ENCODE peak calls at places on chromosomes 11 and 22, in seven cellular contexts. Y is GM12865; D is CD8-positive, alpha-beta T cell; K is cardiac fibroblast; M is MM.1S; L is body of pancreas; N is H1. R is an unnamed sample.

GRCh38 chr11:67665537-67666302 is 8.7 kb downstream of the ALDH3B2 start:
- DNase-seq in Y (no peak), M (no peak), L (peak; percentile 62), K (no peak), N (no peak), D (no peak), R (no peak)

GRCh38 chr11:12777208-12777874 is 103.1 kb downstream of the TEAD1 start:
- DNase-seq in Y (no peak), N (no peak), D (no peak), L (no peak), M (no peak), K (peak; percentile 67), R (peak; percentile 72)

GRCh38 chr22:39129746-39130145 is 22.7 kb downstream of the CBX7 start:
- DNase-seq in D (no peak), L (no peak), Y (no peak), M (no peak), N (no peak), K (no peak), R (no peak)

GRCh38 chr11:65308281-65308891 is 6.3 kb upstream of the CDC42EP2 start:
- DNase-seq in N (no peak), D (no peak), L (peak; percentile 42), K (peak; percentile 53), Y (peak; percentile 41), M (no peak), R (peak; percentile 68)

GRCh38 chr11:76601272-76601671 is 69.3 kb downstream of the LRRC32 start:
- DNase-seq in L (no peak), D (no peak), Y (no peak), M (no peak), K (no peak), N (no peak), R (no peak)

GRCh38 chr11:96393753-96394348 is 4.0 kb downstream of the JRKL start:
- DNase-seq in L (no peak), N (no peak), Y (peak; percentile 46), M (peak; percentile 61), D (no peak), K (peak; percentile 72), R (peak; percentile 75)

GRCh38 chr11:75324740-75325139 is 26.7 kb downstream of the ARRB1 start:
- DNase-seq in N (no peak), Y (no peak), L (peak; percentile 65), M (no peak), K (no peak), D (no peak), R (no peak)

GRCh38 chr11:121547574-121547973 is 94.8 kb upstream of the SORL1-AS1 start:
- DNase-seq in M (no peak), L (no peak), Y (no peak), D (no peak), K (no peak), N (no peak), R (no peak)

GRCh38 chr11:124791626-124792341 is 8.4 kb downstream of the MSANTD2 start:
- DNase-seq in N (no peak), M (peak; percentile 44), L (no peak), K (peak; percentile 24), Y (peak; percentile 39), D (no peak), R (no peak)

GRCh38 chr11:61851128-61851899 is 23.2 kb downstream of the FADS2 start:
- DNase-seq in M (no peak), L (no peak), K (no peak), N (no peak), D (no peak), Y (no peak), R (no peak)

GRCh38 chr11:16347928-16348685 is 8.2 kb downstream of the SOX6 start:
- DNase-seq in K (no peak), D (no peak), M (no peak), L (peak; percentile 7), N (no peak), Y (no peak), R (no peak)

GRCh38 chr11:41281131-41281742 is 178.2 kb downstream of the LRRC4C start:
- DNase-seq in N (no peak), M (no peak), D (no peak), Y (no peak), K (no peak), L (no peak), R (peak; percentile 16)

GRCh38 chr11:6362868-6363678 is 27.2 kb upstream of the SMPD1 start:
- DNase-seq in L (peak; percentile 91), Y (peak; percentile 81), D (peak; percentile 41), M (peak; percentile 66), N (peak; percentile 73), K (peak; percentile 87), R (peak; percentile 88)
- H3K4me3 ChIP-seq in L (no peak overlapping the region), Y (no peak overlapping the region), D (no peak overlapping the region), M (no peak overlapping the region), N (no peak overlapping the region), K (no peak overlapping the region), R (no peak overlapping the region)

DNA sequence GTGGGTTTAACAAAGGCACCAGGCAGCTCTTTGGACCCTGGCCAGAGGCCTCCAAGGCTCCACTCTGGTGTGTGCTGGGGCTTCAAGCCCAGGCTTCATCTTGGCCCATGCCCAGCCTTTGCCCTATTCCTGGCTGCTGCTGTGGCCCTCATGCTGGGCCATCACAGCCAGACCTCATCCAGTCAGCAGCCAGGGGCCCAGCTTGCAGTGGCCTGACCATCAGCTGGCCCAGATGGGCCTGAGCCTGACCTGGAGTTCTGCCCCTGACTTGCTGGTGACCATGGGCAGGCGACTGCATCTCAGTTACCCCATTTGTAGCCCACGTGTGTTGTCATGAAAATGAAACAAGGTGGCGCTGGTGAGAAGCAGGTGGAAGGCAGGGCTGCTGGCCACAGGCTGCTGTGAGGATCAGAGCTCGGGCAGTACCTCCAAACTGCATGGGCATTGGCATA is 76.1 kb downstream of the MED15 start:
- DNase-seq in M (peak; percentile 10), D (no peak), Y (no peak), K (no peak), N (no peak), L (no peak), R (no peak)
- TF ChIP-seq CTCF in M (peak; percentile 27), D (no peak), Y (no peak), K (peak; percentile 4), N (peak; percentile 78), L (no peak), R (no peak)

GRCh38 chr11:119317592-119318239 is 786 bp upstream of the MCAM start:
- DNase-seq in D (no peak), Y (no peak), L (no peak), K (no peak), M (no peak), N (no peak), R (no peak)

GRCh38 chr11:119320593-119321524 is 3.9 kb upstream of the MCAM start:
- DNase-seq in K (peak; percentile 65), Y (peak; percentile 92), L (peak; percentile 38), N (no peak), D (no peak), M (peak; percentile 74), R (peak; percentile 58)

GRCh38 chr11:119318240-119319135 is 1.6 kb upstream of the MCAM start:
- DNase-seq in K (peak; percentile 87), D (no peak), L (no peak), N (no peak), M (no peak), Y (peak; percentile 94), R (peak; percentile 79)

GRCh38 chr11:119319702-119320592 is 3.0 kb upstream of the MCAM start:
- DNase-seq in K (no peak), Y (no peak), L (no peak), N (no peak), D (no peak), M (no peak), R (no peak)

GRCh38 chr11:119319136-119319701 is 2.3 kb upstream of the MCAM start:
- DNase-seq in D (no peak), K (no peak), Y (no peak), M (no peak), N (no peak), L (no peak), R (no peak)
- H3K4me3 ChIP-seq in D (no peak overlapping the region), K (no peak overlapping the region), Y (peak overlapping the region; percentile 56), M (no peak overlapping the region), N (no peak overlapping the region), L (no peak overlapping the region), R (no peak overlapping the region)

GRCh38 chr11:66313321-66314185 is 3.3 kb downstream of the CD248 start:
- DNase-seq in K (peak; percentile 38), L (no peak), Y (no peak), D (no peak), M (no peak), N (no peak), R (peak; percentile 32)
- TF ChIP-seq CTCF in K (peak; percentile 31), L (no peak), Y (no peak), D (no peak), M (no peak), N (peak; percentile 48), R (no peak)